ENCODE peak calls at places on chromosomes 11 and 22, in five cellular contexts. X, Y, H, F and Z are unnamed samples.

GRCh38 chr11:79437981-79438630 is 2.7 kb downstream of the TENM4 start:
- DNase-seq in X (peak; percentile 4), Y (peak; percentile 34), H (peak; percentile 81), F (no peak), Z (no peak)

GRCh38 chr11:57473208-57473930 is 13.0 kb downstream of the RTN4RL2 start:
- DNase-seq in X (no peak), Y (no peak), H (no peak), F (no peak), Z (no peak)

GRCh38 chr22:27551402-27551801 is 250.2 kb downstream of the MN1 start:
- DNase-seq in X (no peak), Y (no peak), H (no peak), F (no peak), Z (no peak)

GRCh38 chr11:125956371-125956770 is 10.5 kb downstream of the VSIG10L2 start:
- DNase-seq in X (no peak), Y (peak; percentile 81), H (no peak), F (no peak), Z (peak; percentile 68)

GRCh38 chr22:29716814-29717213 is 3.0 kb upstream of the CABP7 start:
- DNase-seq in X (peak; percentile 35), Y (peak; percentile 66), H (peak; percentile 59), F (no peak), Z (peak; percentile 70)

GRCh38 chr11:17414317-17414737 is 25.9 kb upstream of the KCNJ11 start:
- DNase-seq in X (no peak), Y (no peak), H (no peak), F (no peak), Z (no peak)

GRCh38 chr11:130909650-130910049 is 6.6 kb downstream of the SNX19 start:
- DNase-seq in X (no peak), Y (no peak), H (peak; percentile 70), F (no peak), Z (no peak)

GRCh38 chr11:69972351-69972802 is 105.7 kb upstream of the ANO1 start:
- DNase-seq in X (no peak), Y (no peak), H (no peak), F (no peak), Z (no peak)

GRCh38 chr11:134223066-134223465 is 701 bp downstream of the NCAPD3 start:
- DNase-seq in X (no peak), Y (no peak), H (no peak), F (no peak), Z (no peak)

GRCh38 chr11:95924414-95924760 is 480 bp upstream of the MTMR2 start:
- DNase-seq in X (no peak), Y (no peak), H (peak; percentile 24), F (no peak), Z (no peak)

GRCh38 chr11:9253086-9253485 is 12.1 kb downstream of the DENND5A start:
- DNase-seq in X (peak; percentile 13), Y (no peak), H (no peak), F (no peak), Z (no peak)
- H3K27ac ChIP-seq in X (peak overlapping the region; percentile 12), Y (no peak overlapping the region), H (no peak overlapping the region), F (no peak overlapping the region), Z (peak overlapping the region; percentile 21)

GRCh38 chr11:43913829-43914380 is 28.5 kb upstream of the C11orf96 start:
- DNase-seq in X (no peak), Y (no peak), H (no peak), F (no peak), Z (no peak)
- H3K27ac ChIP-seq in X (no peak overlapping the region), Y (no peak overlapping the region), H (no peak overlapping the region), F (no peak overlapping the region), Z (no peak overlapping the region)

GRCh38 chr22:40506762-40507161 is 129.8 kb downstream of the MRTFA start:
- DNase-seq in X (no peak), Y (no peak), H (no peak), F (no peak), Z (no peak)

GRCh38 chr22:40504285-40505249 is 132.0 kb downstream of the MRTFA start:
- DNase-seq in X (no peak), Y (no peak), H (no peak), F (no peak), Z (no peak)

GRCh38 chr22:40498454-40499186 is 128.2 kb downstream of the SGSM3 start:
- DNase-seq in X (no peak), Y (no peak), H (peak; percentile 97), F (no peak), Z (no peak)

GRCh38 chr22:40499187-40499753 is 128.9 kb downstream of the SGSM3 start:
- DNase-seq in X (no peak), Y (no peak), H (peak; percentile 87), F (no peak), Z (no peak)

DNA sequence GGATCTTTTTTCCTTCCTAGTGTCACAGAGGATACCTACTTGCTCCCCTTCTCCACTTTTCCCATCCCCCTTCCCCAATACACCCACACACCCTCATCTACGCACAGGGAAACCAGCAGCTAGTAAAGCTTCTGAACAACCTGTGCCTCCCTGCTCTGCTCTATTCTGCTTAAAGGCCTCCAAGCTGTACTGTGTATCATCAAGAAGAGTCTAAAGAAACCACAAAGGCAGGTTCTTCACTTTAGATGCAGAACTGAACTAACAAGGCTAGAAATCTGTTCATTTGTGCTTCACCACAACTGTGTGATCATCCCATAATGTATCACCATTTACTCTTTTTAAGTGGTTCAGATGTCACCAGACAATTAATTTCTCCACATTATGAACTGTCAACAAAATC is 132.5 kb downstream of the SGSM3 start:
- DNase-seq in X (no peak), Y (no peak), H (no peak), F (no peak), Z (no peak)
- H3K27ac ChIP-seq in X (no peak overlapping the region), Y (no peak overlapping the region), H (no peak overlapping the region), F (no peak overlapping the region), Z (no peak overlapping the region)

GRCh38 chr22:38504731-38505594 is 1.1 kb downstream of the DDX17 start:
- DNase-seq in X (peak; percentile 33), Y (peak; percentile 62), H (peak; percentile 54), F (peak; percentile 85), Z (no peak)
- H3K27ac ChIP-seq in X (peak overlapping the region; percentile 100), Y (peak overlapping the region; percentile 100), H (peak overlapping the region; percentile 98), F (peak overlapping the region; percentile 100), Z (peak overlapping the region; percentile 100)

DNA sequence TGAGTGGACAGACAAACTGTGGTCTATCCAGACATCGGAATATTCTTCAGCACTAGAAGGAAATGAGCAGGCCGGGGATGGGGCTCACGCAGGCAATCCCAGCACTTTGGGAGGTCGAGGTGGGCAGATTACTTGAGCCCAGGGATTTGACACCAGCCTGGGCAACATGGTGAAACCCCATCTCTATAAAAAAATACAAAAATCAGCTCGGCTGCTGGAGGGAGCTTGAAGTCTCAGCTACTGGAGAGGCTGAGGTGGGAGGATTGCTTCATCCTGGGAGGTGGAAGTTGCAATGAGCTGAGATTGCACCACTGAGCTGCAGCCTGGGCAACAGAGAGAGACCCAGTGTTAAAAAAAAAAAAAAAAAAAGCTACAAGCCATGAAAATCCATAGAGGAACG is 8.0 kb upstream of the CTSD start:
- DNase-seq in X (no peak), Y (no peak), H (peak; percentile 42), F (peak; percentile 73), Z (no peak)
- H3K27ac ChIP-seq in X (no peak overlapping the region), Y (no peak overlapping the region), H (peak overlapping the region; percentile 56), F (peak overlapping the region; percentile 45), Z (peak overlapping the region; percentile 83)